ENCODE peak calls at places on chromosomes 13 and 19, in seven cellular contexts. I, Y, F, H, O, X and J are unnamed samples. For H3K9me3, the result is how much of the 10 kb centered on the place peaks cover.

GRCh38 chr19:4732680-4733114 is 9.1 kb upstream of the DPP9 start:
- DNase-seq in F (no peak), O (peak), H (peak), I (peak), X (no peak), Y (peak), J (no peak)

GRCh38 chr13:48902421-48902820 is 73.3 kb upstream of the FNDC3A start:
- DNase-seq in I (no peak), X (no peak), F (no peak), H (no peak), Y (no peak), O (peak), J (no peak)

GRCh38 chr13:50650936-50651638 is 192.4 kb downstream of the DLEU7 start:
- DNase-seq in H (no peak), O (no peak), X (no peak), Y (no peak), I (no peak), F (no peak), J (no peak)

GRCh38 chr13:31769581-31769980 is 30.3 kb downstream of the RXFP2 start:
- DNase-seq in O (no peak), X (no peak), H (no peak), Y (no peak), F (no peak), I (no peak), J (no peak)

GRCh38 chr19:32652893-32653625 is 21.9 kb downstream of the ANKRD27 start:
- DNase-seq in F (peak), O (peak), I (peak), H (peak), Y (peak), X (peak), J (no peak)

GRCh38 chr19:48419158-48419920 is 25.9 kb downstream of the GRIN2D start:
- DNase-seq in X (no peak), H (peak), F (no peak), I (peak), Y (peak), O (peak), J (no peak)

GRCh38 chr19:50264483-50265186 is 61.2 kb downstream of the MYH14 start:
- DNase-seq in X (no peak), I (no peak), F (no peak), O (no peak), Y (no peak), H (no peak), J (no peak)

GRCh38 chr19:44848036-44848804 is 2.1 kb downstream of the NECTIN2 start:
- DNase-seq in I (peak), F (peak), H (no peak), Y (no peak), X (peak), O (peak), J (no peak)

GRCh38 chr19:7013678-7014077 is 7.6 kb downstream of the MBD3L2B start:
- DNase-seq in O (no peak), I (no peak), X (no peak), Y (no peak), H (no peak), F (no peak), J (no peak)

GRCh38 chr13:29384466-29384865 is 211.0 kb downstream of the SLC7A1 start:
- DNase-seq in Y (no peak), O (peak), X (no peak), F (peak), H (no peak), I (no peak), J (no peak)

GRCh38 chr19:37930416-37930815 is 23.4 kb downstream of the SIPA1L3 start:
- DNase-seq in F (no peak), X (no peak), Y (no peak), O (no peak), H (peak), I (no peak), J (no peak)

GRCh38 chr19:6247007-6247288 is 32.8 kb downstream of the MLLT1 start:
- DNase-seq in O (no peak), F (no peak), Y (no peak), X (no peak), I (no peak), H (no peak), J (no peak)

GRCh38 chr13:46478641-46479040 is 74.3 kb upstream of the LRCH1 start:
- DNase-seq in I (no peak), Y (no peak), F (no peak), O (no peak), H (no peak), X (no peak), J (no peak)

GRCh38 chr19:5988520-5989387 is 10.8 kb upstream of the RANBP3 start:
- DNase-seq in X (no peak), Y (no peak), H (no peak), O (no peak), F (no peak), I (no peak), J (no peak)

GRCh38 chr13:95185311-95185710 is 115.9 kb downstream of the ABCC4 start:
- DNase-seq in F (no peak), O (no peak), H (no peak), Y (no peak), I (no peak), X (no peak), J (no peak)

GRCh38 chr19:18373892-18374629 is 11.9 kb upstream of the GDF15 start:
- DNase-seq in F (peak), I (peak), X (peak), H (peak), Y (peak), O (peak), J (peak)

GRCh38 chr13:47120284-47120683 is 223.4 kb upstream of the HTR2A start:
- DNase-seq in H (no peak), I (no peak), X (no peak), Y (no peak), O (no peak), F (no peak), J (no peak)

GRCh38 chr19:7986321-7987083 is 18.9 kb downstream of the ELAVL1 start:
- DNase-seq in I (no peak), X (no peak), O (no peak), H (no peak), F (no peak), Y (no peak), J (no peak)

GRCh38 chr13:110443633-110444225 is 117.8 kb downstream of the RAB20 start:
- DNase-seq in Y (no peak), H (no peak), F (no peak), X (no peak), I (no peak), O (no peak), J (no peak)

GRCh38 chr13:106378263-106378662 is 157.2 kb downstream of the EFNB2 start:
- DNase-seq in I (peak), Y (no peak), O (no peak), H (no peak), X (no peak), F (no peak), J (no peak)

GRCh38 chr19:47104678-47105077 is 8.9 kb downstream of the ZC3H4 start:
- DNase-seq in F (no peak), X (no peak), I (no peak), H (no peak), O (no peak), Y (no peak), J (no peak)

GRCh38 chr13:110339263-110339662 is 32.2 kb downstream of the COL4A2 start:
- DNase-seq in I (no peak), Y (no peak), O (no peak), H (no peak), X (no peak), F (peak), J (no peak)

GRCh38 chr19:50702870-50703829 is 16.5 kb downstream of the SHANK1 start:
- DNase-seq in X (no peak), Y (no peak), F (no peak), O (no peak), I (no peak), H (no peak), J (no peak)

GRCh38 chr19:55688422-55689218 is 13.6 kb downstream of the EPN1 start:
- DNase-seq in X (no peak), Y (no peak), O (no peak), H (peak), I (peak), F (peak), J (no peak)

GRCh38 chr19:14325134-14325533 is 56.1 kb upstream of the ADGRE5 start:
- DNase-seq in Y (no peak), X (no peak), H (no peak), O (no peak), I (no peak), F (no peak), J (no peak)

GRCh38 chr13:45850020-45850613 is 1.4 kb downstream of the SIAH3 start:
- DNase-seq in X (no peak), H (no peak), Y (no peak), I (no peak), F (no peak), O (no peak), J (no peak)

GRCh38 chr13:51158365-51158764 is 47.3 kb upstream of the C13orf42 start:
- DNase-seq in Y (no peak), F (no peak), I (no peak), H (no peak), X (no peak), O (no peak), J (no peak)

GRCh38 chr19:54312436-54313362 is at the start of gene LILRA5:
- DNase-seq in H (no peak), Y (no peak), I (no peak), F (peak), X (no peak), O (peak), J (no peak)

DNA sequence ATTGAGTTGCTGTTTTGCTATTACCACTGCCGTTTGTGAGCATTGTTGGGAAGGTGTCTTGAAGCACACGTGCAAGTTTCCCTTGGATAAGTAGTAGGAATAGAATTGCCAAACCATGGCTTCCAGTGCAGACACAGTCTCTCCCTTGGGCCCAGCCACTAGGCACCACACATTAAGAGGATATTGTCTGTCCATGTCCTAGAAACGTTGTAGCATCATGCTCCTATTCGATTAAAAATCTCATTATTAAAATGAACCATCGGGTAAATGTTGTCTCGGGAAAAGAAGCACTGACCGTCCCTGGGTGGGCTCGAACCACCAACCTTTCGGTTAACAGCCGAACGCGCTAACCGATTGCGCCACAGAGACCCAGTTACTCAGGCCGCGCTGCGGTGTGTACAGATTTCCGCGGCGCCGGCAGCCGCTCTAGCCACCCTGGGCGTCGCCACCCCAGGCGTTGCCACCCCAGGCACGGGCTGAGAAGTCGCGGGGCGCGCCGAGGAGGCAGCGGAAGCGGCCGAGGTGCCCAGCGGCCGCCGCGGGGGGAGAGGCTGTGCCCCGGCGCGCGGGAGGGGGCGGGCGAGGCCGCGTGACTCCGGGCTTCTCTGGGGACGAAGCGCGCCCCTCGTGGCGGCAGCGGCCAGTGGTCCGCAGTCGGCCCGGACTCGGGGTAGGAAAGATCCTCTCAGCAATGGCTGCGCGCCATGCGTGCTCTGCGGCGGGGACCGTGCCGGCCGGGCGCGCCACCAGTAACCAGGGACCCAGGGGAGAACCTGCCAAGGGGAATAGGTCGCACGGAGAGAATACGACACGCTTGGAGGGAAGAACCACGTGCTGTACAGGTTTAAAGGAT is 56.2 kb downstream of the USPL1 start:
- DNase-seq in Y (peak), F (peak), O (peak), I (peak), H (peak), X (peak), J (peak)
- TF ChIP-seq POLR2A in Y (no peak), F (no peak), O (peak), I (no peak), H (no peak), X (no peak), J (peak)

GRCh38 chr13:24660023-24660806 is 20.0 kb upstream of the ATP12A start:
- DNase-seq in X (no peak), O (no peak), Y (no peak), H (no peak), F (no peak), I (no peak), J (no peak)
- H3K27ac ChIP-seq in X (no peak), O (no peak), Y (no peak), H (no peak), F (no peak), I (no peak), J (no peak)

DNA sequence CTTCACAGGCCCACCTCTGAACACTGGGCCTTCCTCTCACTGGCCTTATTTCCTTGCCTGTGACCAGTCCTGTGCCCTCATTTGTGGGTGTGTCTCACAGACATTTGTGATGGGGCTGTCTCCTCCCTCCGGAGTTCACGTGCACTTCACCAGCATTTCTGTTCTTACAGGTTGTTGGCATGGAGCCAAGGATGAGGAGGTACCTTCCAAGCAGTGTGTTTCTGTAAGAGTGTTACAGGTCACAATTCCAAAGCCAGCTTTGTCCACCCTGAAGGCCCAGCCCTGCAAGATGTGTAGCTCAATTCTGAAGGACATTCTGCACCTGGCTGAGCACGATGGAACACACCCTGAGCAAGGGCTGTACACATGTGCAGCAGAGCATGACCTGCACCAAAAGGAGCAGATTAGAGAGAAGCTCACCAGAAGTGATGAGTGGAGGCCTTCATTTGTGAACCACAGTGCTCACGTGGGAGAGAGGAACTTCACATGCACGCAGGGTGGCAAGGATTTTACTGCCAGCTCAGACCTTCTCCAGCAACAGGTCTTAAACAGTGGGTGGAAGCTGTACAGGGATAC is 8.1 kb downstream of the ZNF749 start:
- DNase-seq in Y (peak), I (no peak), O (no peak), H (no peak), F (no peak), X (no peak), J (no peak)
- H3K9me3 ChIP-seq in Y (under half), I (under half), O (under half), H (half or more), F (under half), X (half or more), J (under half)

DNA sequence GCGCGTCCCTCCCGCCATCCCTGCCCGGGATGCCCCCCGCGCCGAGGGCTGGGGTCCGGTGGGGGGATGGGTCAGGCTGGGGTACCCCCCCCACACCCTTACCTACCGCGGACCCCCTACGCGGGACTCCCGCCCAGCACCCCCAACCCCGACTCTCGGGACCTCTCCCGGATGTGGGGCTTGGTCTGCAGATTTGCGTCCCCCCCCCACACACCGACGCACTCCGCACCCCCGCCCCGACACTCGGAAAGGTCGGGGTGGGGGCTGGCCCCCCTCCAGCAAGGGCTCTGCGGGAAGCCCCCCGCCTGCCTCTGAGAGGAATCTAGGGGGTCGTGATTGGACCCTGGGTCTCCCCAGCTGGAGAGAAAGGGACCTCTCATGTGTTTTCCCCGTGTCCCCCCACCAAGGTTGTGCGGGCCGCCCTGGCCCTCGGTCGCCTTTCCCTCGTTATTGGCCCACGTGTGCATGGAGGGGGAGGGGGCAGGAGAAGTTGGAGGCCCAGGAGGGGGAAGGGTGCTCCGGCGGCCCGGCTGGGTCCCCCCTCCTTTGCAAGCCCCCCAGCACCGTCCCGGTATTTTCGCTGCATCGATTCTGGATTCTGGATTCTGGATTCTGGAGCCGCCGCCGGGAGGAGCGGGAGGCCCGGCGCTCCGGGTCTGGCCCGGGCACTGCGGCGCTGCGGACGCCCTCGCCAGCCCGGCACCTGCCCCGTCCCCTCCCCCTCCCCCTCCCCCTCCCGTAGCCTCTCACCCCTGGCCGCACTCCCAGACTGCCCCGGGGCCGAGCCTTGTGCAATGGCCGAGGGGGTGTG is 583 bp downstream of the NFIC start:
- DNase-seq in F (peak), I (peak), H (no peak), X (no peak), O (peak), Y (no peak), J (no peak)
- TF ChIP-seq POLR2A in F (no peak), I (no peak), H (no peak), X (no peak), O (peak), Y (no peak), J (no peak)

GRCh38 chr19:35013047-35013819 is 13.1 kb downstream of the GRAMD1A start:
- DNase-seq in I (peak), Y (peak), O (peak), H (peak), F (peak), X (peak), J (no peak)
- H3K27ac ChIP-seq in I (no peak), Y (no peak), O (no peak), H (no peak), F (no peak), X (peak), J (peak)

GRCh38 chr19:52397310-52398090 is at the start of gene ZNF528:
- DNase-seq in X (peak), H (peak), Y (peak), O (peak), I (peak), F (peak), J (peak)
- H3K9me3 ChIP-seq in X (under half), H (half or more), Y (under half), O (under half), I (under half), F (under half), J (under half)

GRCh38 chr19:1172353-1173159 is 1.5 kb downstream of the SBNO2 start:
- DNase-seq in X (peak), F (peak), O (peak), Y (peak), I (peak), H (peak), J (no peak)
- TF ChIP-seq POLR2A in X (no peak), F (no peak), O (peak), Y (peak), I (no peak), H (no peak), J (no peak)